ENCODE peak calls at places on chromosomes 7 and 10, in five cellular contexts. J is upper lobe of left lung, X is sigmoid colon, R is stomach, V is H1. B is an unnamed sample.

GRCh38 chr10:14022954-14023353 is 307.8 kb downstream of the FRMD4A start:
- DNase-seq in J (no peak), X (no peak), R (no peak), V (no peak), B (no peak)

GRCh38 chr10:3173173-3173878 is 744 bp upstream of the PITRM1 start:
- DNase-seq in J (peak; percentile 98), X (no peak), R (peak; percentile 94), V (peak; percentile 100), B (peak; percentile 92)

GRCh38 chr7:71752171-71752935 is 620.4 kb downstream of the GALNT17 start:
- DNase-seq in J (peak; percentile 37), X (no peak), R (peak; percentile 66), V (peak; percentile 98), B (no peak)

GRCh38 chr10:99557044-99557443 is 24.3 kb downstream of the NKX2-3 start:
- DNase-seq in J (no peak), X (no peak), R (no peak), V (no peak), B (no peak)

GRCh38 chr10:80108576-80109239 is 23.8 kb upstream of the PLAC9 start:
- DNase-seq in J (no peak), X (no peak), R (no peak), V (no peak), B (no peak)

GRCh38 chr7:132646064-132646463 is 69.8 kb upstream of the PLXNA4 start:
- DNase-seq in J (no peak), X (no peak), R (no peak), V (peak; percentile 27), B (no peak)

GRCh38 chr7:69399038-69399800 is 199.1 kb upstream of the AUTS2 start:
- DNase-seq in J (peak; percentile 19), X (no peak), R (no peak), V (no peak), B (no peak)

GRCh38 chr10:3782099-3782455 is 2.9 kb downstream of the KLF6 start:
- DNase-seq in J (no peak), X (no peak), R (no peak), V (no peak), B (no peak)

GRCh38 chr10:32961343-32961891 is 3.4 kb upstream of the ITGB1 start:
- DNase-seq in J (no peak), X (no peak), R (no peak), V (no peak), B (no peak)

GRCh38 chr7:90222811-90223725 is 11.5 kb downstream of the STEAP2 start:
- DNase-seq in J (no peak), X (peak; percentile 86), R (no peak), V (no peak), B (no peak)
- TF ChIP-seq EP300 in J (no peak), X (no peak), R (no peak), V (no peak), B (no peak)

GRCh38 chr10:119642556-119643111 is 8.5 kb upstream of the BAG3 start:
- DNase-seq in J (no peak), X (no peak), R (no peak), V (no peak), B (no peak)

GRCh38 chr10:119640875-119641526 is 10.2 kb upstream of the BAG3 start:
- DNase-seq in J (no peak), X (no peak), R (no peak), V (no peak), B (no peak)

GRCh38 chr10:119644994-119645393 is 6.2 kb upstream of the BAG3 start:
- DNase-seq in J (no peak), X (no peak), R (no peak), V (no peak), B (no peak)

GRCh38 chr10:119643306-119644214 is 7.6 kb upstream of the BAG3 start:
- DNase-seq in J (no peak), X (no peak), R (no peak), V (no peak), B (no peak)

GRCh38 chr10:119644215-119644826 is 6.9 kb upstream of the BAG3 start:
- DNase-seq in J (no peak), X (no peak), R (no peak), V (peak; percentile 96), B (no peak)
- TF ChIP-seq CTCF in J (no peak), X (no peak), R (no peak), V (peak; percentile 87), B (no peak)

GRCh38 chr7:138865843-138866242 is 67.8 kb upstream of the ATP6V0A4 start:
- DNase-seq in J (no peak), X (no peak), R (no peak), V (peak; percentile 58), B (no peak)

GRCh38 chr7:138867744-138868143 is 69.7 kb upstream of the ATP6V0A4 start:
- DNase-seq in J (no peak), X (no peak), R (no peak), V (peak; percentile 33), B (no peak)

GRCh38 chr7:138863931-138864330 is 65.9 kb upstream of the ATP6V0A4 start:
- DNase-seq in J (no peak), X (no peak), R (no peak), V (no peak), B (no peak)

GRCh38 chr7:138866353-138866752 is 68.4 kb upstream of the ATP6V0A4 start:
- DNase-seq in J (no peak), X (no peak), R (no peak), V (no peak), B (no peak)

DNA sequence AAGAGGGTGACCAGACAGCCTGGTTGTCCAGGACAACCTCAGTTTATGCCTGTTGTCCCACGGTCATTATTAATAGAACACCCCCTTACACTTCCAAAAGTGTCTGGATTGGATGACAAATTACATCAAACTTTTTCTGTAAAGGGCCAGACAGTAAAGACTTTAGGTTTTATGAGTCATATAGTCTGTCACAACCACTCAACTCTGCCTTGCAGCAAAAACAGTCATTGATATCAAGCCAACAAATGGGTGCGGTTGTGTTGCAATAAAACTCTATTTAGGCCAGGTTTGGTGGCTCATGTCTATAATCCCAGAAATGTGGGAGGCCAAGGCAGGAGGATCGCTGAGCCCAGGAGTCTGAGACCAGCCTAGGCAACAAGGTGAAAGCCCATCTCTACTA is 66.7 kb upstream of the ATP6V0A4 start:
- DNase-seq in J (no peak), X (no peak), R (no peak), V (no peak), B (no peak)
- TF ChIP-seq POLR2AphosphoS5 in J (no peak), X (no peak), R (no peak), V (no peak), B (no peak)

GRCh38 chr7:115230882-115231508 is 309.1 kb downstream of the MDFIC start:
- DNase-seq in J (no peak), X (no peak), R (no peak), V (no peak), B (no peak)
- TF ChIP-seq EP300 in J (no peak), X (no peak), R (no peak), V (no peak), B (no peak)

DNA sequence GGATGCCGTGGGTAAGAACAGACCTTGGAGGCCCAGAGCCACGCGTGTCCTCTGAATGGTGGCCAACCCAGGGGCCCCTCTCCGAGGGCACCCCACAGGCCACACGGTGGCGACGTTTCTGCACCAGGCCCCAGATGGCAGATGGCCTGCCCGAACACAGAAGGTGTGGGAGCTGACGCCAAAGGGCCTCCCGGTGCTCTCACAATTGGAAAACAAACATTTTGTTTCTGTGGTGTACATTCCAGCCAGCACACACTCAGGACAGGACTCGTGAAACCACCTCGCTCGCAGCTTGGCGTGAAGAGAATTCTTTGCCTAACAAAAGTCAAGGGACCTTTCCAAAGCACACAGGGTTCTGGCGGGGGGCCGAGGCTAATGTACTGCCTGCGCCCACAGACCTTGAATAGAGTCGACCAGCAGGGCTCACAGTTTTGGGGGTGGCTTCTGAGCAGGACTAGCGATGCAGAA is 112.1 kb downstream of the FAM53B start:
- DNase-seq in J (peak; percentile 89), X (no peak), R (peak; percentile 94), V (no peak), B (no peak)
- TF ChIP-seq CTCF in J (peak; percentile 77), X (no peak), R (peak; percentile 40), V (peak; percentile 64), B (peak; percentile 38)

DNA sequence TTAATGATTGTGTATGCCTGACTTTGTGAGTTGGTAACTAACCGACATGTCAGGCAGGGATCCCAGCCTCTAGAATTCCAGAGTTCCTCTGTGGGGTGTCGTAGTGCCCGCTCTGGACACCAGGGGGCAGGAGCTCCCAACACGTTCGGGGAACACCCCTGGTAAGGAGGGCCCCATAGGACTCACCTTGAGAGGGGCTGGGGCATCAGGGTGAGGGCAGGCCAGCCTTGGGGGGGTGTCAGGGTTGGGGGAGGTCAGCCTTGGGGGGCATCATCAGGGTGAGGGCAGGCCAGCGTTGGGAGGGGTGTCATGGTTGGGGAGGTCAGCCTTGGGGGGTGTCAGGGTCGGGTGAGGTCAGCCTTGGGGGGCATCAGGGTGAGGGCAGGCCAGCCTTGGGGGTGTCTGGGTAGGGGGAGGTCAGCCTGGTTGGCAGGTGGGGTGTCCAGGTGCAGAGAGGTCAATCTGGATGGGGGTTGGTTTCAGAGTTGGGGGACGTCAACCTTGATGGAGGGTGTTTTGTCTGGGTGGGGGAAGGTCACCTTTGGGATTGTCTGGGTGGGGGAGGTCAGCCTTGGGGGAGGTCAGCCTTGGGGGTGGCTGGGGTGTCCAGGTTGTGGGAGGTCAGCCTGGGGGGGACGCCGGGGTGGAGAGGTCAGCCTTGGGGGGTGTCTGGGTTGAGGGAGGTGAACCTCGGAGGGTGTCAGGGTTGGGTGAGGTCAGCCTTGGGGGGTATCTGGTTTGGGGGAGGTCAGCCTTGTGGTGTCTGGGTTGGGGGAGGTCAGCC is 45.6 kb upstream of the SUN1 start:
- DNase-seq in J (peak; percentile 59), X (peak; percentile 90), R (peak; percentile 80), V (peak; percentile 93), B (no peak)
- TF ChIP-seq POLR2AphosphoS5 in J (no peak), X (no peak), R (no peak), V (no peak), B (no peak)

DNA sequence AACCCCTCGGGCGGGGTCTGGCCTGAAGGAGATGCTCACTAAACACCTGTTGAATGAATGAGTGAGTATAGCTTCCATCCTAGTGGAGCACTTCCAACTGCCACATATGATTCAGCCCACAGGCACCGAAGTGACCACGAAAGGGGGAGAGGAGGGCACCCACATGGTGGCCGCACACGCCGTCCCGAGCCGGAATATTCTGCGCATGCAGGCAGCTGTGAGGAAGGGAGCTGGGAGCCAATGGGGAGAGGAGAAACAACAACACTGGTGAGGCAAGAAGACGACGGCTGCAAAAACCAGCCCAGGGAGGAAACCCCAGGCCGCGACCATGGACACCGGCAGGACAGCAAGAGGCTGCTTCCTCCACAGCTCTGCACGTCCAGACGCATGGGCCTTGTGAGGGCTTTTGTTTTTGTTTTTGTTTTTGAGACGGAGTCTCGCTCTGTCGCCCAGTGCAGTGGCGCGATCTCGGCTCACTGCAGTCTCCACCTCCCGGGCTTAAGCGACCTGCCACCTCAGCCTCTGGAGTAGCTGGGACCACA is 67.1 kb upstream of the DNAAF5 start:
- DNase-seq in J (no peak), X (no peak), R (no peak), V (no peak), B (no peak)
- TF ChIP-seq EP300 in J (no peak), X (no peak), R (no peak), V (no peak), B (no peak)

GRCh38 chr10:91043173-91043910 is 122.5 kb upstream of the ANKRD1 start:
- DNase-seq in J (no peak), X (no peak), R (no peak), V (no peak), B (no peak)
- TF ChIP-seq CTCF in J (peak; percentile 35), X (no peak), R (peak; percentile 10), V (no peak), B (no peak)

B was measured in suprapubic skin.